ENCODE peak calls at places on chromosomes 13 and 19, in six cellular contexts. L is neural progenitor cell, A is MM.1S, H is hepatocyte, X is PC-3, J is GM23338. D is an unnamed sample.

GRCh38 chr19:27392027-27392632 is 1820.8 kb downstream of the UQCRFS1 start:
- DNase-seq in H (no peak), A (no peak), X (no peak), J (no peak), L (no peak), D (no peak)

GRCh38 chr13:112446867-112447266 is 70.7 kb downstream of the SPACA7 start:
- DNase-seq in L (no peak), X (no peak), A (no peak), H (no peak), J (no peak), D (no peak)

GRCh38 chr19:21491161-21491560 is 14.2 kb upstream of the ZNF429 start:
- DNase-seq in L (no peak), X (no peak), J (no peak), H (no peak), A (no peak), D (no peak)

GRCh38 chr19:32691952-32692726 is 518 bp downstream of the NUDT19 start:
- DNase-seq in A (peak), H (peak), X (peak), L (peak), J (peak), D (peak)

GRCh38 chr13:23810842-23811241 is 78.4 kb downstream of the MIPEP start:
- DNase-seq in L (no peak), J (peak), H (no peak), A (no peak), X (no peak), D (peak)

GRCh38 chr13:24654741-24655140 is 25.5 kb upstream of the ATP12A start:
- DNase-seq in L (no peak), X (no peak), A (no peak), J (no peak), H (no peak), D (no peak)

GRCh38 chr19:16247353-16248182 is 49.9 kb downstream of the AP1M1 start:
- DNase-seq in A (peak), H (peak), J (peak), L (peak), X (peak), D (peak)

GRCh38 chr13:51822106-51822840 is 18.3 kb upstream of the DHRS12 start:
- DNase-seq in L (no peak), A (no peak), X (no peak), H (no peak), J (no peak), D (no peak)

GRCh38 chr19:46299695-46300094 is 2.9 kb downstream of the HIF3A start:
- DNase-seq in X (no peak), L (no peak), A (no peak), H (no peak), J (no peak), D (no peak)

DNA sequence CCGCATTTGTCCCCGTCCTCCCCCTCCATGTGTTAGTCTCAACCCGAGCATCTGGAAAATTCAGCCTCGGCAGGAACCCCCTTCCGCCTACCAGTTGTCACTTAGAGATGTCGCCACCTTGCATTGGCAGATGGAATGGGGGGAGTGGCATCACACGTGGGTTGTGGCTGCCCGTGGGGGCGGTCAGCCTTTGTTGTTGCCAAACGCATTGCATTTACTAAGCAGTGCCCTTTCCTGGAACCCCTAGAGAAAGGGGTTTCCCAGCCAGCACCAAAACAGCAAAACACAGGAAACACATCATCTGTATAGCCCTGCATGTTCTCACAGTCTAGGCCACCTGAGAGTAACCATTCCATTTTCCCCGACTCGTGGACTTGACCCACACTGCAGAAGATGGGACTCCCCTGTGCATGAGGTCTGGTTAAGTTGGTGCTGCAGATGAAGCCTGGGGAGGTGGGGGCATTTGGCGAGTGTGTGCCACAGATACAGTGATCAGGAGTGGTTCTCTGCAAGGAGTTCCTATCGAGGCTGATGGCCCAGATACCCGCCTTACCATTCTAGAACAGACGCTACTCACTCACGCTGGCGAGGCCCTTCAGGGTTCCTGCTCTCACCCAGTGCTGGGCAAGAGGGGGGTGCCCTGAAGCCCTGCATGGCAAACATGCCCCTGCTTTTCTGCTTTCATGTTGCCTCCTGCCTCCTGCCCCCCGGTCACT is 38.3 kb downstream of the TMED1 start:
- DNase-seq in A (no peak), X (no peak), J (no peak), L (no peak), H (no peak), D (no peak)
- TF ChIP-seq EZH2phosphoT487 in A (no peak), X (no peak), J (no peak), L (no peak), H (no peak), D (no peak)

GRCh38 chr19:42313096-42313839 is at the start of gene TMEM145:
- DNase-seq in A (peak), J (peak), H (peak), X (no peak), L (peak), D (peak)
- TF ChIP-seq CTCF in A (peak), J (no peak), H (peak), X (no peak), L (no peak), D (peak)

GRCh38 chr19:14112809-14113385 is 4.7 kb downstream of the PRKACA start:
- DNase-seq in X (no peak), L (no peak), A (no peak), J (peak), H (no peak), D (no peak)
- TF ChIP-seq EZH2phosphoT487 in X (no peak), L (no peak), A (no peak), J (no peak), H (no peak), D (no peak)

GRCh38 chr13:44972956-44973581 is 16.2 kb downstream of the NUFIP1 start:
- DNase-seq in L (peak), J (peak), H (peak), X (peak), A (no peak), D (peak)
- TF ChIP-seq CTCF in L (peak), J (peak), H (peak), X (peak), A (peak), D (peak)

DNA sequence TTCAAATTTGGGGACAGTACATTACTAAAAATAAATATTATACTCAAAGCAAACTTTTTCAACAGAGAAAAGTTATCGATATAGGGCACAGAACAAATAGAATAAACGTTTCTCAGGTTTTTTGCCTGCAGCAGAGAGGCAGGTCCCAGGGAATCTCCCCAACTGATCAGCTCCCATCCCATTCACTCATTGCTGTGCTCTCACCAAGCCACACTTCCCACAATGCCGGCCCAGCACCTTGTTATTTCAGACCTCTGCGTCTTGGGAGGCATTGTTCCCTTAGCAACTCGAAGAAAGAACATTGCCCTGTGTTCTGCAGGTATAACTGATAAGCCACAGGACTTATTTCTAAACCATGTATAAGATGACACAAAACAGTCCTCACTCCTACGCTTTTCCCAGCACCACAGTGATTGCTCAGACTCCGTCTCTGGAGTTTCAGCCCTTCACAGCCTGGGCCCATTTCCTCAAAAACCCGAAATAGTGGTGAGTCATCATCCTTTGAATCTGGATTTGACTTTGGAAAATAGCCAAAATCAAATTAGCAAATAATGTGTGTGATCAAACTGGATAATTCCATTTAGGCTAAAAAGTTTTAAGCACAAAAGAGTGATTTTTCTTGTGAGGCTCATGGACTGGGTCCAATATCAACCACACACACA is 100.4 kb downstream of the DCLK1 start:
- DNase-seq in A (no peak), L (peak), J (peak), X (peak), H (peak), D (no peak)
- TF ChIP-seq EZH2phosphoT487 in A (no peak), L (no peak), J (no peak), X (no peak), H (no peak), D (no peak)

DNA sequence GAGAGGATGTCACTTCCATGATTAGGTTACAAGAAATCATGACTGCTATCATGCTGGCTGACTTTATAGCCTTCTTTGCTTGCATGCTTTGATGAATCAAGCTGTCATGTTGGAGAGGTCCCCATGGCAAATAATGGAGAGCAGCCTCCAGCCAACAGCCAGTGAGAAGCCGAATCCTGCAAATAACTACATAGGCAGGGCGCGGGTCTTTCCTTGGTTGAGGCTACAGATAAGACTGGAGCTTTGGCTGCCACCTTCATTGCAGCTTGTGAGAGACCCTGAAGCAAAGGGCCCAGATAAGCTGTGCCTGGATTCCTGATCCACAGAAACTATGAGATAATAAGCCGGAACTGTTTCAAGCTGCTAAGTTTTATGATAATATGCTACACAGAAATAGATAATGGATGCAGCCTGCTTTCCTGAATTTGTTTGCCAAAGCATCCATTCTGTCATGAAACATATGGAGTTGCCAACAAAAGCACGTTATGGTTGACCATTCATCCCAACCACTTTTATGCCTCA is 257.0 kb downstream of the HS6ST3 start:
- DNase-seq in L (no peak), H (no peak), A (no peak), J (no peak), X (no peak), D (no peak)
- TF ChIP-seq CTCF in L (no peak), H (no peak), A (no peak), J (no peak), X (no peak), D (no peak)

GRCh38 chr19:35509018-35509652 is 4.3 kb downstream of the DMKN start:
- DNase-seq in X (peak), L (peak), A (no peak), H (peak), J (peak), D (no peak)
- TF ChIP-seq EZH2phosphoT487 in X (no peak), L (no peak), A (no peak), H (no peak), J (no peak), D (no peak)

D was measured in OCI-LY7.